ENCODE peak calls at places on chromosomes 6 and 20, in six cellular contexts. S is AG04450; A is activated CD8-positive, alpha-beta memory T cell treated with anti-CD3 and anti-CD28 coated beads, Interleukin-2, amount 10 ng/mL, durations not matched to agents 7 days and 5 days; V is colonic mucosa; T is HCT116; G is left lobe of liver. N is an unnamed sample.

GRCh38 chr6:52507557-52508260 is 69.2 kb downstream of the TRAM2 start:
- DNase-seq in A (no peak), V (no peak), G (no peak), S (no peak), T (no peak), N (no peak)

GRCh38 chr20:49468412-49468811 is 14.1 kb downstream of the KCNB1 start:
- DNase-seq in S (no peak), G (no peak), V (no peak), A (no peak), T (no peak), N (no peak)

GRCh38 chr6:130969807-130970491 is 93.1 kb downstream of the EPB41L2 start:
- DNase-seq in T (no peak), A (no peak), G (no peak), V (no peak), S (no peak), N (no peak)

GRCh38 chr6:137036566-137037300 is 8.0 kb downstream of the IL20RA start:
- DNase-seq in V (peak; percentile 72), A (no peak), G (no peak), S (no peak), T (no peak), N (no peak)

GRCh38 chr20:37968726-37969401 is 64.4 kb downstream of the TTI1 start:
- DNase-seq in A (no peak), S (no peak), G (peak; percentile 28), V (peak; percentile 12), T (no peak), N (no peak)

GRCh38 chr6:30964075-30964474 is 19.4 kb upstream of the MUC21 start:
- DNase-seq in S (no peak), A (peak; percentile 81), G (no peak), T (no peak), V (no peak), N (no peak)

GRCh38 chr6:38933426-38933825 is 115.2 kb upstream of the GLP1R start:
- DNase-seq in S (no peak), A (no peak), V (no peak), T (peak; percentile 22), G (no peak), N (no peak)

GRCh38 chr6:168028181-168028580 is 30.7 kb downstream of the KIF25 start:
- DNase-seq in T (no peak), G (no peak), A (no peak), S (no peak), V (peak; percentile 11), N (no peak)

GRCh38 chr6:73581293-73581692 is 60.5 kb upstream of the EEF1A1 start:
- DNase-seq in G (no peak), T (no peak), A (no peak), S (no peak), V (no peak), N (no peak)

GRCh38 chr6:84492246-84493135 is 265.0 kb upstream of the CEP162 start:
- DNase-seq in V (no peak), A (no peak), S (no peak), G (no peak), T (no peak), N (no peak)

GRCh38 chr6:152387091-152387490 is 250.1 kb downstream of the SYNE1 start:
- DNase-seq in T (no peak), G (no peak), V (no peak), A (no peak), S (no peak), N (no peak)

GRCh38 chr20:31719644-31720485 is 2.8 kb downstream of the BCL2L1 start:
- DNase-seq in S (no peak), G (peak; percentile 58), V (peak; percentile 48), T (no peak), A (no peak), N (peak; percentile 79)

GRCh38 chr20:59988141-59988540 is 29.9 kb downstream of the CDH26 start:
- DNase-seq in G (no peak), V (no peak), T (peak; percentile 80), S (no peak), A (no peak), N (no peak)

GRCh38 chr6:137547186-137547585 is 53.0 kb upstream of the OLIG3 start:
- DNase-seq in V (no peak), T (no peak), A (no peak), G (no peak), S (no peak), N (no peak)

GRCh38 chr6:150236544-150236943 is 93.7 kb downstream of the PPP1R14C start:
- DNase-seq in T (no peak), V (no peak), A (no peak), G (no peak), S (no peak), N (no peak)

GRCh38 chr20:36472656-36473071 is 68.7 kb upstream of the MYL9 start:
- DNase-seq in V (peak; percentile 88), S (no peak), G (no peak), A (peak; percentile 53), T (peak; percentile 52), N (peak; percentile 69)

GRCh38 chr20:57709823-57710799 is at the start of gene PMEPA1:
- DNase-seq in T (peak; percentile 56), G (peak; percentile 75), V (peak; percentile 91), A (peak; percentile 88), S (peak; percentile 85), N (peak; percentile 95)

GRCh38 chr20:1897486-1897885 is 2.3 kb downstream of the SIRPA start:
- DNase-seq in S (no peak), G (no peak), V (peak; percentile 43), A (no peak), T (no peak), N (no peak)

GRCh38 chr6:148311849-148312669 is 30.6 kb upstream of the SASH1 start:
- DNase-seq in A (no peak), S (no peak), T (no peak), G (no peak), V (no peak), N (no peak)

GRCh38 chr20:64160118-64160517 is 4.1 kb upstream of the MYT1 start:
- DNase-seq in V (no peak), A (no peak), S (no peak), G (no peak), T (no peak), N (no peak)

GRCh38 chr6:324729-325125 is 32.4 kb downstream of the DUSP22 start:
- DNase-seq in G (no peak), T (no peak), V (no peak), A (no peak), S (no peak), N (no peak)

GRCh38 chr6:79762370-79762769 is 131.2 kb downstream of the SH3BGRL2 start:
- DNase-seq in V (no peak), A (no peak), G (no peak), S (no peak), T (peak; percentile 51), N (no peak)

GRCh38 chr6:56798163-56798562 is 155.5 kb upstream of the DST start:
- DNase-seq in G (no peak), V (no peak), S (no peak), A (no peak), T (no peak), N (no peak)

GRCh38 chr6:16334671-16335070 is 96.3 kb downstream of the GMPR start:
- DNase-seq in V (peak; percentile 57), G (no peak), A (no peak), T (no peak), S (peak; percentile 70), N (peak; percentile 24)

GRCh38 chr20:46485431-46485830 is 27.9 kb downstream of the ZNF334 start:
- DNase-seq in T (no peak), G (no peak), S (no peak), A (no peak), V (no peak), N (peak; percentile 17)

GRCh38 chr6:84422380-84422968 is 195.0 kb upstream of the CEP162 start:
- DNase-seq in T (peak; percentile 31), G (peak; percentile 77), S (peak; percentile 15), A (no peak), V (peak; percentile 20), N (no peak)

N was measured in prostate gland.